ENCODE peak calls at places on chromosome 2, in four cellular contexts. One of them, this sample, is unnamed. For H3K36me3, the result is how much of the 10 kb centered on the place peaks cover.

GRCh38 chr2:112121682-112122254 is 16.4 kb upstream of the FBLN7 start:
- DNase-seq in heart right ventricle: no peak
- DNase-seq in body of pancreas: peak
- DNase-seq in IMR-90: peak
- DNase-seq in this sample: no peak

GRCh38 chr2:74999464-74999863 is 41.0 kb downstream of the POLE4 start:
- DNase-seq in IMR-90: no peak
- DNase-seq in heart right ventricle: no peak
- DNase-seq in body of pancreas: no peak
- DNase-seq in this sample: no peak

GRCh38 chr2:202237787-202238233 is 587 bp downstream of the SUMO1 start:
- DNase-seq in heart right ventricle: peak
- DNase-seq in body of pancreas: peak
- DNase-seq in IMR-90: peak
- DNase-seq in this sample: peak

GRCh38 chr2:228689049-228689448 is 507.6 kb upstream of the SPHKAP start:
- DNase-seq in body of pancreas: no peak
- DNase-seq in IMR-90: no peak
- DNase-seq in heart right ventricle: no peak
- DNase-seq in this sample: no peak

GRCh38 chr2:134173338-134174016 is 80.4 kb upstream of the MGAT5 start:
- DNase-seq in IMR-90: no peak
- DNase-seq in heart right ventricle: peak
- DNase-seq in body of pancreas: peak
- DNase-seq in this sample: no peak

GRCh38 chr2:69582582-69583176 is 60.9 kb downstream of the AAK1 start:
- DNase-seq in heart right ventricle: peak
- DNase-seq in body of pancreas: peak
- DNase-seq in IMR-90: peak
- DNase-seq in this sample: no peak

GRCh38 chr2:120246546-120247300 is 5.9 kb upstream of the RALB start:
- DNase-seq in body of pancreas: no peak
- DNase-seq in IMR-90: peak
- DNase-seq in heart right ventricle: no peak
- DNase-seq in this sample: no peak

GRCh38 chr2:174892546-174892945 is 112.6 kb downstream of the CHN1 start:
- DNase-seq in body of pancreas: no peak
- DNase-seq in heart right ventricle: no peak
- DNase-seq in IMR-90: no peak
- DNase-seq in this sample: no peak

GRCh38 chr2:238720232-238720672 is 127.6 kb upstream of the TWIST2 start:
- DNase-seq in heart right ventricle: peak
- DNase-seq in IMR-90: peak
- DNase-seq in body of pancreas: no peak
- DNase-seq in this sample: peak

GRCh38 chr2:36692078-36692477 is 4.4 kb upstream of the VIT start:
- DNase-seq in IMR-90: no peak
- DNase-seq in body of pancreas: no peak
- DNase-seq in heart right ventricle: no peak
- DNase-seq in this sample: no peak

GRCh38 chr2:68294913-68295312 is 24.8 kb downstream of the CNRIP1 start:
- DNase-seq in heart right ventricle: no peak
- DNase-seq in IMR-90: no peak
- DNase-seq in body of pancreas: no peak
- DNase-seq in this sample: no peak

GRCh38 chr2:62206024-62206423 is 10.1 kb downstream of the B3GNT2 start:
- DNase-seq in heart right ventricle: no peak
- DNase-seq in body of pancreas: no peak
- DNase-seq in IMR-90: no peak
- DNase-seq in this sample: no peak

GRCh38 chr2:61214171-61214570 is 52.2 kb downstream of the C2orf74 start:
- DNase-seq in body of pancreas: no peak
- DNase-seq in IMR-90: no peak
- DNase-seq in heart right ventricle: no peak
- DNase-seq in this sample: no peak

GRCh38 chr2:168160897-168161296 is 86.5 kb downstream of the STK39 start:
- DNase-seq in body of pancreas: no peak
- DNase-seq in IMR-90: no peak
- DNase-seq in heart right ventricle: no peak
- DNase-seq in this sample: no peak

GRCh38 chr2:231088779-231089178 is 32.1 kb downstream of the PSMD1 start:
- DNase-seq in IMR-90: no peak
- DNase-seq in body of pancreas: no peak
- DNase-seq in heart right ventricle: no peak
- DNase-seq in this sample: no peak

GRCh38 chr2:179263460-179264237 is 983 bp downstream of the SESTD1 start:
- DNase-seq in heart right ventricle: peak
- DNase-seq in body of pancreas: peak
- DNase-seq in IMR-90: peak
- DNase-seq in this sample: peak

GRCh38 chr2:234958311-234958710 is 6.5 kb downstream of the SH3BP4 start:
- DNase-seq in IMR-90: no peak
- DNase-seq in body of pancreas: no peak
- DNase-seq in heart right ventricle: no peak
- DNase-seq in this sample: no peak

GRCh38 chr2:190819835-190820234 is 60.8 kb upstream of the GLS start:
- DNase-seq in heart right ventricle: no peak
- DNase-seq in body of pancreas: no peak
- DNase-seq in IMR-90: peak
- DNase-seq in this sample: no peak

GRCh38 chr2:150809083-150809482 is 321.6 kb upstream of the RND3 start:
- DNase-seq in IMR-90: no peak
- DNase-seq in body of pancreas: no peak
- DNase-seq in heart right ventricle: no peak
- DNase-seq in this sample: no peak

GRCh38 chr2:197883354-197884032 is 79.1 kb downstream of the PLCL1 start:
- DNase-seq in IMR-90: peak
- DNase-seq in body of pancreas: no peak
- DNase-seq in heart right ventricle: no peak
- DNase-seq in this sample: no peak

GRCh38 chr2:56244911-56245530 is 61.2 kb downstream of the CCDC85A start:
- DNase-seq in IMR-90: no peak
- DNase-seq in body of pancreas: no peak
- DNase-seq in heart right ventricle: no peak
- DNase-seq in this sample: no peak

GRCh38 chr2:164754157-164755093 is 87.2 kb downstream of the COBLL1 start:
- DNase-seq in heart right ventricle: no peak
- DNase-seq in IMR-90: no peak
- DNase-seq in body of pancreas: no peak
- DNase-seq in this sample: no peak

GRCh38 chr2:201796478-201796865 is 9.9 kb upstream of the CDK15 start:
- DNase-seq in IMR-90: no peak
- DNase-seq in body of pancreas: no peak
- DNase-seq in heart right ventricle: no peak
- DNase-seq in this sample: no peak

GRCh38 chr2:214706986-214707385 is 102.5 kb downstream of the BARD1 start:
- DNase-seq in body of pancreas: peak
- DNase-seq in heart right ventricle: no peak
- DNase-seq in IMR-90: peak
- DNase-seq in this sample: no peak

GRCh38 chr2:217911283-217911965 is 91.4 kb downstream of the TNS1 start:
- DNase-seq in heart right ventricle: no peak
- DNase-seq in IMR-90: no peak
- DNase-seq in body of pancreas: no peak
- DNase-seq in this sample: no peak

GRCh38 chr2:181953773-181954537 is 31.7 kb upstream of the PPP1R1C start:
- DNase-seq in body of pancreas: peak
- DNase-seq in IMR-90: peak
- DNase-seq in heart right ventricle: peak
- DNase-seq in this sample: peak

GRCh38 chr2:65381607-65382032 is 50.8 kb downstream of the SPRED2 start:
- DNase-seq in heart right ventricle: no peak
- DNase-seq in body of pancreas: no peak
- DNase-seq in IMR-90: no peak
- DNase-seq in this sample: no peak

GRCh38 chr2:124024491-124025348 is at the start of gene CNTNAP5:
- DNase-seq in IMR-90: no peak
- DNase-seq in heart right ventricle: peak
- DNase-seq in body of pancreas: peak
- DNase-seq in this sample: peak

GRCh38 chr2:5867045-5867444 is 174.9 kb downstream of the SOX11 start:
- DNase-seq in body of pancreas: no peak
- DNase-seq in heart right ventricle: no peak
- DNase-seq in IMR-90: no peak
- DNase-seq in this sample: no peak

GRCh38 chr2:240886678-240887574 is 9.0 kb downstream of the MAB21L4 start:
- DNase-seq in heart right ventricle: no peak
- DNase-seq in body of pancreas: peak
- DNase-seq in IMR-90: no peak
- DNase-seq in this sample: peak

GRCh38 chr2:36392854-36393253 is 37.3 kb downstream of the CRIM1 start:
- DNase-seq in heart right ventricle: no peak
- DNase-seq in IMR-90: no peak
- DNase-seq in body of pancreas: no peak
- DNase-seq in this sample: no peak

GRCh38 chr2:216391401-216391800 is 19.1 kb upstream of the MARCHF4 start:
- DNase-seq in IMR-90: peak
- DNase-seq in body of pancreas: no peak
- DNase-seq in heart right ventricle: no peak
- DNase-seq in this sample: no peak

GRCh38 chr2:136917281-136917680 is 151.9 kb downstream of the THSD7B start:
- DNase-seq in IMR-90: no peak
- DNase-seq in body of pancreas: no peak
- DNase-seq in heart right ventricle: no peak
- DNase-seq in this sample: no peak

GRCh38 chr2:136916131-136916530 is 150.8 kb downstream of the THSD7B start:
- DNase-seq in heart right ventricle: no peak
- DNase-seq in IMR-90: no peak
- DNase-seq in body of pancreas: no peak
- DNase-seq in this sample: no peak

GRCh38 chr2:136919682-136920081 is 154.3 kb downstream of the THSD7B start:
- DNase-seq in IMR-90: no peak
- DNase-seq in body of pancreas: no peak
- DNase-seq in heart right ventricle: no peak
- DNase-seq in this sample: no peak

DNA sequence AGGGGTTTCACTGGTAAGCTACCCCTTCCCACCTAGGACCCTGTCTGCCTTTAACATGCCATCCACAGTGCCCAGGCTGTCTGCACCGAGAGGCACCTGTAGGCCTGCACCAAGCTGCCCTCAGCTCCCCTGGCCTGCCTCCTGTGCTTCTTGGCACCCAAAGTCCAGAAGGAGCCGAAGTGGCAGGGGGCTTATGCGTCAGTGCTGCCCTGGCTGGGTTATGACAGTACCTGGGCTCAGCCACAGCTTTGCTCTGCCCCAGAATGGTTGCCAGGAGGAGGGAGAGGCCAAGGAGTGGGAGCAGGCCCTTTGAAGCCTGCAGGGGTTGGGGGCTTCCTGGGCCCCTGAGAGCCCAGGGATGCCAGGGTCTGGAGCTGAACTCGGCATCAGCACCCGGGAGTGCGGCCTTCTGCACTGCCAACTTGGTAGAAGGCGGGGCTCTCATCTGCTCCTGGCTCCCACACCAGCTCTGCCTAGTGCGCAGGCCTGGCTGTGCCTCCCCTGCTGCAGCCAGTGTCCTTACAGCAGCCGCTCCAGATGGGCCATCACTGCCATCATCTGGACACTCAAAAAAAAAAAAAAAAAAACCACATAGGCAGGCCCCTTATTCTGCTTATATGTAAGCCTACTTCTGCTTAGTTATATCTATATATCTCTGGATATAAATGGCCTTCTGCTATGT is 155.4 kb downstream of the THSD7B start:
- DNase-seq in heart right ventricle: no peak
- DNase-seq in body of pancreas: no peak
- DNase-seq in IMR-90: no peak
- DNase-seq in this sample: no peak
- TF ChIP-seq CTCF in heart right ventricle: peak
- TF ChIP-seq CTCF in body of pancreas: no peak
- TF ChIP-seq CTCF in IMR-90: no peak
- TF ChIP-seq CTCF in this sample: no peak

GRCh38 chr2:127532296-127532695 is 3.2 kb upstream of the MYO7B start:
- DNase-seq in body of pancreas: no peak
- DNase-seq in IMR-90: no peak
- DNase-seq in heart right ventricle: no peak
- DNase-seq in this sample: no peak
- H3K27ac ChIP-seq in body of pancreas: no peak
- H3K27ac ChIP-seq in IMR-90: no peak
- H3K27ac ChIP-seq in heart right ventricle: no peak
- H3K27ac ChIP-seq in this sample: no peak

DNA sequence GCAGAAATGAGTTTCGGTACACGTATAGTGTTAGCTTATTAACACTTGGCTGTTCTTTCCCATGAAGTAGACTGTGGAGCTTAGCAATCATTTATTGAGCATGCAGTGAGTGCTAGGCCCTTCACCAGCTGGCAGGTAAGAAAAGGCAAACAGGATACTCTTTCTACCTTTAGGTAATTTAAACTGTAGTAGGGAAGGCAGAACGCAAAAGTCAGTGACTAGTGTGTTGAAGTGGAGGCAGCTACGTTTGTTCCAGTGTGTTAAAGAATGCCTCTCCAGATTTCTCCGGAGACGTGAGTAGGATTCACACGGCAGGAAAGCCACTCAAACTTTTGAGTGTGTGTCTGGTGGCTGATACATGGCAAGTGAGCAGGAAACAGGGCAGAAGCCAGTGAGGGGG is 17.2 kb upstream of the SAG start:
- DNase-seq in heart right ventricle: no peak
- DNase-seq in IMR-90: no peak
- DNase-seq in body of pancreas: no peak
- DNase-seq in this sample: no peak
- H3K36me3 ChIP-seq in heart right ventricle: half or more
- H3K36me3 ChIP-seq in IMR-90: half or more
- H3K36me3 ChIP-seq in body of pancreas: under half
- H3K36me3 ChIP-seq in this sample: half or more

DNA sequence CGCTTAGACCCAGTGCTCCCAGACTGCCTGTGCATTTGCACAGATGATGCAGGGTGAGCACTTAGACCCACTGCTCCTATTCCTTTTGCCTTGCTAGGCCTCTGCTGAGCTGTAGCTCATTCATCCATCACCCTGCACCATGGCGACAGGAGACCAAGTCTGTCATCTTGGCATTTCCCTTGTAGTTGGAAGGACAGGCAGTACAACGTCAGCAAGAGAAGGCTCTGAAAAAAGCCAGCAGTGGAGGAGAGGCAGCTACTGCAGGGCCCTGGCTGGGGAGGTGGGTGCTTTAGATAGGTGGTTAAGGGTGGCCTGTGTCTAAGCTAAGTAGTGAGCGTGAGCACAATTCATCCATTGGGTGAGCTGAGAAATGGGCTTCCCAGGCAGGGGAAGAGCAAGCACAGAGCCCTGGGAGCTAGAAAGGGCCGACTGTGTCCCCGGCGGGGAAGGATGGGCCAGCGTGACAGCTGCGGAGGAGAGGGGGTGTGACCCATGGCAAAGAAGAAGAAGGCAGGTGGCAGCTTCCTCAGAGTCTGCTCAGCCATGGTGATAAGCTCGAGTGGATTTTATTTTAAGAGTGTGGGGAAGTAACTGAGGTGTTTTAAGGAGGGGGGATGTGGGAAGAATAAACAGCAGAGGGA is 108.8 kb downstream of the LPIN1 start:
- DNase-seq in heart right ventricle: no peak
- DNase-seq in body of pancreas: no peak
- DNase-seq in IMR-90: no peak
- DNase-seq in this sample: no peak
- TF ChIP-seq CTCF in heart right ventricle: no peak
- TF ChIP-seq CTCF in body of pancreas: no peak
- TF ChIP-seq CTCF in IMR-90: no peak
- TF ChIP-seq CTCF in this sample: no peak